ENCODE peak calls at places on chromosome 20, in eight cellular contexts. A, Q, S, V, K, X, C and U are unnamed samples.
A peak's percentile ranks its signal among the peaks of the same experiment; 100 is the strongest.

GRCh38 chr20:64047046-64047389 is 2.4 kb downstream of the SOX18 start:
- DNase-seq in A (no peak), Q (no peak), S (no peak), V (no peak), K (no peak), X (no peak), C (no peak), U (no peak)

GRCh38 chr20:6583134-6583738 is 184.2 kb upstream of the BMP2 start:
- DNase-seq in A (peak; percentile 52), Q (peak; percentile 30), S (peak; percentile 35), V (peak; percentile 32), K (no peak), X (peak; percentile 79), C (no peak), U (no peak)

GRCh38 chr20:31274441-31274840 is 17.0 kb downstream of the DEFB115 start:
- DNase-seq in A (no peak), Q (no peak), S (no peak), V (no peak), K (no peak), X (no peak), C (no peak), U (no peak)

GRCh38 chr20:4581838-4582237 is 139.9 kb upstream of the PRND start:
- DNase-seq in A (no peak), Q (no peak), S (no peak), V (no peak), K (no peak), X (no peak), C (no peak), U (no peak)

GRCh38 chr20:24098886-24099285 is 110.3 kb upstream of the GGTLC1 start:
- DNase-seq in A (no peak), Q (no peak), S (no peak), V (no peak), K (peak; percentile 12), X (no peak), C (no peak), U (peak; percentile 24)

GRCh38 chr20:33744773-33745385 is 13.1 kb downstream of the ZNF341 start:
- DNase-seq in A (no peak), Q (no peak), S (no peak), V (no peak), K (no peak), X (no peak), C (no peak), U (no peak)

GRCh38 chr20:64053841-64054661 is 4.6 kb upstream of the SOX18 start:
- DNase-seq in A (no peak), Q (no peak), S (peak; percentile 88), V (peak; percentile 69), K (no peak), X (peak; percentile 59), C (no peak), U (no peak)

GRCh38 chr20:52234302-52235045 is 42.9 kb upstream of the ZFP64 start:
- DNase-seq in A (no peak), Q (no peak), S (no peak), V (no peak), K (peak; percentile 25), X (no peak), C (no peak), U (no peak)

GRCh38 chr20:25272223-25273000 is 24.5 kb downstream of the PYGB start:
- DNase-seq in A (no peak), Q (no peak), S (peak; percentile 4), V (no peak), K (peak; percentile 60), X (no peak), C (no peak), U (no peak)

GRCh38 chr20:48025061-48025515 is 239.8 kb upstream of the SULF2 start:
- DNase-seq in A (peak; percentile 27), Q (peak; percentile 85), S (peak; percentile 22), V (peak; percentile 15), K (peak; percentile 89), X (no peak), C (peak; percentile 50), U (peak; percentile 58)

GRCh38 chr20:1204061-1204460 is 807 bp downstream of the C20orf202 start:
- DNase-seq in A (no peak), Q (no peak), S (no peak), V (no peak), K (peak; percentile 67), X (no peak), C (no peak), U (no peak)

GRCh38 chr20:24185801-24186200 is 197.2 kb upstream of the GGTLC1 start:
- DNase-seq in A (no peak), Q (no peak), S (no peak), V (peak; percentile 25), K (no peak), X (no peak), C (no peak), U (no peak)

GRCh38 chr20:57332105-57333089 is 2.8 kb downstream of the SPO11 start:
- DNase-seq in A (peak; percentile 27), Q (no peak), S (no peak), V (peak; percentile 65), K (no peak), X (peak; percentile 14), C (no peak), U (no peak)

GRCh38 chr20:11362450-11362849 is 555.2 kb upstream of the BTBD3 start:
- DNase-seq in A (no peak), Q (no peak), S (no peak), V (no peak), K (no peak), X (no peak), C (no peak), U (no peak)

GRCh38 chr20:63055575-63056235 is 48.9 kb upstream of the BHLHE23 start:
- DNase-seq in A (no peak), Q (no peak), S (no peak), V (no peak), K (peak; percentile 83), X (no peak), C (no peak), U (no peak)

GRCh38 chr20:34553366-34553867 is 5.1 kb upstream of the MAP1LC3A start:
- DNase-seq in A (no peak), Q (no peak), S (no peak), V (no peak), K (no peak), X (no peak), C (no peak), U (no peak)

GRCh38 chr20:25336561-25337422 is 53.8 kb downstream of the ABHD12 start:
- DNase-seq in A (no peak), Q (no peak), S (no peak), V (no peak), K (no peak), X (peak; percentile 38), C (no peak), U (no peak)

GRCh38 chr20:25299801-25300200 is 51.9 kb downstream of the PYGB start:
- DNase-seq in A (peak; percentile 85), Q (no peak), S (no peak), V (no peak), K (no peak), X (no peak), C (no peak), U (no peak)

DNA sequence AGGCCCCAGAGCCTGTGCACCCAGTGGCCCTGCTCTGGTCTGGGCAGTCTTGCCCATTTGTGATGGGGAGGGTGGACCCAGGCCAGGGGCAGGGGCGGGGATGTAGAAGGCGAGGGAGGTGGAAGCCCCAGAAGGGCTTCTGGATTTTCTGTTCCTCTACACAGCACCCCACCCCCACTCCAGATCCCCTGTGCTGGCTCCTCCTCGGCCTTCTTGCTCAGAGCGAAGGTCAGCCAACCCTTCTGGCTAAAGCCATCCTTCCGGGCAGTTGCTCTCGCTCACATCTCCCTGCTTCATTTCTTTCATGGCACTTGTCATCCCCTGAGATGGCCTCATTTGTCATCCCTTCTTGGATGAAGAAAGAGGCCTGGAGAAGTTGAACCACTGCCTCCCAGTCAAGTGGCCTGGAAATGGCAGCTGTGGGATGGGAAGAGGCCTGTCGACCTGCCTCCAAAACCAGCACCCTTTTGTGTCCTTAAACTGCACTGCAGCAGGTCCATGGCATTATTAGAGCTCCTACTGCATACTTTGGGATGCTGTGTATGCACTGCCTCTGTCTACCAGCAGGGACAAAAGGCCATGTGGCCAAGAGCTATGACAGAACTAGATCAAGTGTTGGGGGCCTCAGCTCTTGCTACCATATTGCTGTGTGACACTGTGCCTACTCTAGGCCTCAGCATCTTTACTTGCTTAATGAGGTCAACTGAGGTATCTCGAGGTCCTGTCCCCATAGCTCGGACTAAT is 19.9 kb downstream of the PEDS1 start:
- DNase-seq in A (no peak), Q (peak; percentile 69), S (no peak), V (no peak), K (no peak), X (no peak), C (no peak), U (no peak)
- TF ChIP-seq CTCF in A (peak; percentile 9), Q (peak; percentile 19), S (no peak), V (peak; percentile 29), K (no peak), X (peak; percentile 17), C (no peak), U (no peak)

GRCh38 chr20:3051385-3052019 is 5.7 kb downstream of the MRPS26 start:
- DNase-seq in A (peak; percentile 57), Q (no peak), S (no peak), V (no peak), K (no peak), X (no peak), C (no peak), U (no peak)
- TF ChIP-seq CTCF in A (peak; percentile 28), Q (no peak), S (no peak), V (no peak), K (no peak), X (no peak), C (no peak), U (no peak)

GRCh38 chr20:36218380-36219064 is 17.8 kb upstream of the AAR2 start:
- DNase-seq in A (no peak), Q (no peak), S (no peak), V (no peak), K (no peak), X (no peak), C (no peak), U (no peak)

GRCh38 chr20:36215778-36216177 is 20.5 kb upstream of the AAR2 start:
- DNase-seq in A (no peak), Q (no peak), S (no peak), V (no peak), K (no peak), X (no peak), C (no peak), U (no peak)

GRCh38 chr20:36214684-36215256 is 21.5 kb upstream of the AAR2 start:
- DNase-seq in A (peak; percentile 34), Q (no peak), S (no peak), V (peak; percentile 57), K (no peak), X (peak; percentile 28), C (no peak), U (no peak)

GRCh38 chr20:36216314-36217025 is 19.8 kb upstream of the AAR2 start:
- DNase-seq in A (no peak), Q (no peak), S (no peak), V (no peak), K (no peak), X (no peak), C (no peak), U (no peak)

DNA sequence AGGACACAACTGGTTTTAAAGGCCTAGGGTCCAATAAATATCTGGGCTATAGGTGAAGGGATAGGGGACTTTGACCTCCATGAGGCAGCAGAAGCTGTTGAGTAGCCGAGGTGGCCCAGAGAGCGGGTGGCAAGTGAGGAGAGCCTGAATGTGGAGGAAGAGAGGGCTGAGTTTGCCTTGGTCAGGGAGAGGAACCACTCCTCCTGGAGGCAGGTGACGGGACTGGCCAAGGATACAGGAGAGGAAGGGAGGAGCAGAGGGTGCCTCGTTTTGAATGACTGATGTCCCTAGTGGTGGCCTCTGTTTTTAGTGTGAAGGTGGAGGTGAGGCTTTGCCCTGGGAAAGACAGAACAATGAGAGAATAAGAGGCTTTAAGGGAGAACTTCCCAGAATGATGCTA is 19.1 kb upstream of the AAR2 start:
- DNase-seq in A (no peak), Q (no peak), S (no peak), V (no peak), K (no peak), X (no peak), C (no peak), U (no peak)
- TF ChIP-seq CTCF in A (no peak), Q (no peak), S (no peak), V (no peak), K (no peak), X (no peak), C (peak; percentile 14), U (no peak)

GRCh38 chr20:53594068-53595017 is 704 bp upstream of the ZNF217 start:
- DNase-seq in A (peak; percentile 93), Q (peak; percentile 99), S (peak; percentile 97), V (peak; percentile 96), K (peak; percentile 99), X (peak; percentile 98), C (no peak), U (no peak)
- TF ChIP-seq CTCF in A (peak; percentile 27), Q (no peak), S (peak; percentile 12), V (peak; percentile 59), K (no peak), X (peak; percentile 13), C (no peak), U (peak; percentile 9)